ENCODE peak calls at places on chromosomes 12 and 14, in six cellular contexts. J, S, P, M, B and U are unnamed samples.

GRCh38 chr14:91924871-91925726 is 22.4 kb downstream of the FBLN5 start:
- DNase-seq in M (peak), S (no peak), P (no peak), J (no peak), B (no peak), U (no peak)

GRCh38 chr12:85076688-85077430 is 40.7 kb downstream of the LRRIQ1 start:
- DNase-seq in J (peak), S (peak), P (no peak), B (peak), M (no peak), U (peak)

GRCh38 chr12:132132609-132133430 is 11.3 kb downstream of the DDX51 start:
- DNase-seq in J (no peak), M (no peak), P (peak), S (no peak), B (no peak), U (no peak)

GRCh38 chr12:15322164-15323054 is at the start of gene PTPRO:
- DNase-seq in S (no peak), P (peak), M (peak), B (no peak), J (peak), U (peak)

GRCh38 chr12:125092872-125093680 is 27.8 kb downstream of the AACS start:
- DNase-seq in M (no peak), J (no peak), P (peak), B (no peak), S (peak), U (no peak)

GRCh38 chr12:32501835-32502333 is 102.5 kb downstream of the FGD4 start:
- DNase-seq in S (peak), B (peak), J (peak), M (peak), P (peak), U (peak)

GRCh38 chr14:21044106-21044618 is 2.0 kb downstream of the RNASE7 start:
- DNase-seq in P (no peak), S (no peak), J (peak), B (no peak), M (no peak), U (no peak)

GRCh38 chr12:92034858-92035401 is 110.7 kb downstream of the BTG1 start:
- DNase-seq in S (peak), B (peak), J (no peak), P (no peak), M (no peak), U (no peak)

GRCh38 chr14:32224731-32225377 is 21.8 kb upstream of the RNU6-8 start:
- DNase-seq in S (peak), P (no peak), J (peak), B (peak), M (no peak), U (no peak)

GRCh38 chr12:117447665-117448366 is 86.4 kb upstream of the NOS1 start:
- DNase-seq in S (no peak), B (no peak), M (no peak), P (no peak), J (no peak), U (no peak)

GRCh38 chr12:74286254-74286653 is 251.4 kb upstream of the ATXN7L3B start:
- DNase-seq in J (peak), P (no peak), S (no peak), B (no peak), M (no peak), U (no peak)

GRCh38 chr14:64763801-64764511 is 59.7 kb downstream of the PLEKHG3 start:
- DNase-seq in J (peak), M (no peak), B (peak), S (peak), P (no peak), U (no peak)

GRCh38 chr14:58488550-58488949 is 61.0 kb downstream of the KIAA0586 start:
- DNase-seq in B (peak), J (peak), P (no peak), M (no peak), S (peak), U (no peak)

GRCh38 chr12:71236133-71236660 is 78.4 kb upstream of the TSPAN8 start:
- DNase-seq in M (no peak), P (no peak), B (no peak), S (no peak), J (no peak), U (no peak)

GRCh38 chr12:66282244-66282643 is 20.0 kb upstream of the HELB start:
- DNase-seq in S (no peak), B (no peak), P (no peak), J (no peak), M (no peak), U (no peak)

GRCh38 chr12:43004908-43005307 is 415.4 kb upstream of the PRICKLE1 start:
- DNase-seq in M (no peak), J (peak), B (no peak), S (no peak), P (no peak), U (no peak)

DNA sequence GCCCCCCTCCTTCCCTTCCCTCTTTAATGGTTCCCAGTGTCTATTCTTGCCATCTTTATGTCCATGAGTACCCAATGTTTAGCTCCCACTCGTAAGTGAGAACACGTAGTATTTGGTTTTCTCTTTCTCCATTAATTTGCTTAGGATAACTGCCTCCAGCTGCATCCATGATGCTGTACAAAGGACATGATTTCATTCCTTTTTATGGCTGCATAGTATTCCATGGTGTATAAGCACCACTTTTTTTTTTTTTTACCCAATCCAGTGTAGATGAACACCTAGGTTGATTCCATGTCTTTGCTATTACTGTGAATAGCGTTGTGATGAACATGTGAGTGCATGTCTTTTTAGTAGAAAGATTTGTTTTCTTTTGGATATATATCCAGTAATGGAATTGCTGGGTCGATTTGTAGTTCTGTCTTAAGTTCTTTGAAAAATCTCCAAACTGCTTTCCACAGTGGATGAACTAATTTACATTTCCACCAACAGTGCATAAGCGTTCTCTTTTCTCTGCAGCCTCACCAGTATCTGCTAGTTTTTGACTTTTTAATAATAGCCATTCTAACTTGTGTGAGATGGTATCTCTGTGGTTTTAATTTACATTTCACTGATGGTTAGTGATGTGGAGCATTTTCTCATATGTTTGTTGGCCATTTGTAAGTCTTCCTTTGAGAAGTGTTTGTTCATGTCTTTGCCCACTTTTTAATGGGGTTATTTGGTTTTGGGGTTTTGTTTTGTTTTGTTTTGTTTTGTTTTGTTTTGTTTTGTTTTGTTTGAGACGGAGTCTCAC is 26.0 kb downstream of the RPS29 start:
- DNase-seq in S (no peak), M (no peak), B (no peak), P (no peak), J (no peak), U (no peak)
- H2BK15ac ChIP-seq in S (no peak), M (no peak), B (no peak), P (no peak), J (no peak), U (no peak)

GRCh38 chr12:82760423-82760822 is 73.7 kb downstream of the TMTC2 start:
- DNase-seq in M (no peak), B (no peak), S (no peak), P (no peak), J (no peak), U (no peak)
- H2AK5ac ChIP-seq in M (no peak), B (no peak), S (no peak), P (no peak), J (no peak), U (no peak)

GRCh38 chr12:131101006-131101405 is 147.3 kb downstream of the ADGRD1 start:
- DNase-seq in M (no peak), S (no peak), P (peak), J (no peak), B (no peak), U (no peak)

GRCh38 chr12:131100031-131100674 is 146.4 kb downstream of the ADGRD1 start:
- DNase-seq in J (no peak), S (no peak), P (no peak), B (no peak), M (no peak), U (no peak)

GRCh38 chr12:131102493-131102931 is 148.8 kb downstream of the ADGRD1 start:
- DNase-seq in J (no peak), S (no peak), P (peak), M (peak), B (no peak), U (no peak)

GRCh38 chr12:131102991-131103609 is 149.4 kb downstream of the ADGRD1 start:
- DNase-seq in P (peak), S (no peak), J (peak), M (peak), B (no peak), U (peak)

GRCh38 chr12:131101703-131102492 is 148.2 kb downstream of the ADGRD1 start:
- DNase-seq in J (no peak), B (no peak), M (no peak), S (no peak), P (peak), U (no peak)
- H3K27ac ChIP-seq in J (no peak), B (no peak), M (no peak), S (no peak), P (no peak), U (no peak)

GRCh38 chr12:54431911-54432814 is 13.1 kb upstream of the ITGA5 start:
- DNase-seq in J (peak), S (peak), P (peak), B (peak), M (no peak), U (no peak)
- H2BK15ac ChIP-seq in J (no peak), S (peak), P (no peak), B (no peak), M (no peak), U (no peak)

GRCh38 chr14:68449565-68450295 is 343.1 kb downstream of the ZFP36L1 start:
- DNase-seq in S (no peak), B (peak), P (peak), M (no peak), J (peak), U (peak)
- H2AK5ac ChIP-seq in S (peak), B (no peak), P (no peak), M (no peak), J (no peak), U (no peak)

GRCh38 chr12:50024227-50024626 is 1.1 kb downstream of the RACGAP1 start:
- DNase-seq in B (no peak), M (no peak), S (no peak), J (no peak), P (no peak), U (no peak)
- H3K27ac ChIP-seq in B (no peak), M (no peak), S (no peak), J (no peak), P (no peak), U (no peak)

GRCh38 chr12:11761869-11762567 is 112.5 kb downstream of the ETV6 start:
- DNase-seq in P (no peak), B (no peak), S (no peak), J (no peak), M (no peak), U (no peak)
- H2BK15ac ChIP-seq in P (no peak), B (no peak), S (peak), J (no peak), M (no peak), U (no peak)

GRCh38 chr12:47725893-47726292 is 603 bp upstream of the ENDOU start:
- DNase-seq in B (peak), M (no peak), J (no peak), S (peak), P (no peak), U (no peak)

GRCh38 chr12:47722926-47723631 is 2.2 kb downstream of the ENDOU start:
- DNase-seq in S (no peak), J (no peak), B (no peak), P (no peak), M (no peak), U (no peak)

GRCh38 chr12:47721431-47721973 is 3.8 kb downstream of the ENDOU start:
- DNase-seq in B (no peak), J (no peak), M (no peak), S (no peak), P (peak), U (no peak)

GRCh38 chr12:47722136-47722834 is 3.0 kb downstream of the ENDOU start:
- DNase-seq in B (no peak), S (no peak), J (no peak), P (peak), M (no peak), U (no peak)

GRCh38 chr12:47725091-47725772 is at the start of gene ENDOU:
- DNase-seq in M (no peak), S (no peak), P (no peak), J (no peak), B (no peak), U (no peak)
- H2AK5ac ChIP-seq in M (no peak), S (peak), P (no peak), J (no peak), B (no peak), U (no peak)

DNA sequence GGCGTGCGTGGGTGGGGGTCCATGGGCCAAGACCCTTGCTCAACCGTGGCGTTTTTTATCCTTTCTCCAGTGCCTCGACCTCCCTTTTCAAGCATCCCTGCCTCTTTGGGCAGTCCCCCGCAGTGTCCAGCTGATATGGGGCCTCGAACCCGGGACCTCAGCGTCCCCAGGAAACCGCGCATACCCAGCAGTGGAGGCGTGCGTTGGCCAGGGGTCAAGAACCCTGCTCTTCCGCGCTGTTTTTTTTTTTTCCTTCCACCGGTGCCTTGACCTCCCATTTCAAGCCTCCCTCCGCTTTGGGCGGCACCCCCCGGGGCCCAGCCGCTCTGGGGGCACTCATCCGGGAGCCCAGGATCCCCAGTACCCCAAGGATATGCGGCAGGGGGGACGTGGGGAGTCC is 325.8 kb downstream of the ALG10 start:
- DNase-seq in S (no peak), M (no peak), J (no peak), B (no peak), P (no peak), U (no peak)
- H3K27ac ChIP-seq in S (no peak), M (no peak), J (no peak), B (no peak), P (no peak), U (no peak)